ENCODE peak calls at places on chromosomes 5 and 9, in five cellular contexts. One of them, this sample, is unnamed.
A peak's percentile ranks its signal among the peaks of the same experiment; 100 is the strongest.

GRCh38 chr5:35136386-35136785 is 88.6 kb upstream of the AGXT2 start:
- DNase-seq in NCI-H1930: no peak
- DNase-seq in DMS153: no peak
- DNase-seq in neural progenitor cell: no peak
- DNase-seq in GM04504: peak; percentile 97
- DNase-seq in this sample: no peak

GRCh38 chr9:116935149-116935897 is 248.2 kb downstream of the TRIM32 start:
- DNase-seq in NCI-H1930: no peak
- DNase-seq in neural progenitor cell: no peak
- DNase-seq in GM04504: no peak
- DNase-seq in DMS153: no peak
- DNase-seq in this sample: no peak

GRCh38 chr5:61055434-61056006 is 106.7 kb downstream of the SMIM15 start:
- DNase-seq in GM04504: peak; percentile 22
- DNase-seq in NCI-H1930: no peak
- DNase-seq in neural progenitor cell: peak; percentile 52
- DNase-seq in DMS153: no peak
- DNase-seq in this sample: peak; percentile 74

GRCh38 chr9:126125577-126125976 is 201.1 kb upstream of the MVB12B start:
- DNase-seq in NCI-H1930: no peak
- DNase-seq in DMS153: peak; percentile 13
- DNase-seq in GM04504: no peak
- DNase-seq in neural progenitor cell: no peak
- DNase-seq in this sample: no peak

GRCh38 chr5:139494832-139495231 is 12.3 kb upstream of the STING1 start:
- DNase-seq in GM04504: no peak
- DNase-seq in neural progenitor cell: no peak
- DNase-seq in DMS153: no peak
- DNase-seq in NCI-H1930: no peak
- DNase-seq in this sample: no peak

GRCh38 chr5:15604986-15605385 is 105.0 kb downstream of the FBXL7 start:
- DNase-seq in DMS153: no peak
- DNase-seq in GM04504: no peak
- DNase-seq in neural progenitor cell: no peak
- DNase-seq in NCI-H1930: no peak
- DNase-seq in this sample: no peak

GRCh38 chr9:18451409-18451808 is 22.5 kb upstream of the ADAMTSL1 start:
- DNase-seq in DMS153: no peak
- DNase-seq in neural progenitor cell: no peak
- DNase-seq in NCI-H1930: no peak
- DNase-seq in GM04504: no peak
- DNase-seq in this sample: no peak

GRCh38 chr9:6272229-6272597 is 56.0 kb upstream of the TPD52L3 start:
- DNase-seq in GM04504: peak; percentile 28
- DNase-seq in DMS153: no peak
- DNase-seq in NCI-H1930: no peak
- DNase-seq in neural progenitor cell: peak; percentile 10
- DNase-seq in this sample: no peak

GRCh38 chr9:94805585-94805984 is 79.1 kb downstream of the AOPEP start:
- DNase-seq in neural progenitor cell: no peak
- DNase-seq in DMS153: peak; percentile 28
- DNase-seq in NCI-H1930: no peak
- DNase-seq in GM04504: peak; percentile 82
- DNase-seq in this sample: peak; percentile 66

GRCh38 chr9:137493163-137494103 is 34.3 kb upstream of the NSMF start:
- DNase-seq in NCI-H1930: no peak
- DNase-seq in GM04504: no peak
- DNase-seq in neural progenitor cell: no peak
- DNase-seq in DMS153: no peak
- DNase-seq in this sample: no peak

GRCh38 chr5:90909945-90910344 is 351.3 kb downstream of the ADGRV1 start:
- DNase-seq in neural progenitor cell: no peak
- DNase-seq in DMS153: no peak
- DNase-seq in GM04504: no peak
- DNase-seq in NCI-H1930: no peak
- DNase-seq in this sample: no peak

GRCh38 chr5:126098330-126099017 is 324.7 kb upstream of the GRAMD2B start:
- DNase-seq in NCI-H1930: no peak
- DNase-seq in neural progenitor cell: no peak
- DNase-seq in GM04504: peak; percentile 24
- DNase-seq in DMS153: no peak
- DNase-seq in this sample: no peak

GRCh38 chr5:38467353-38468040 is 88.9 kb downstream of the LIFR start:
- DNase-seq in NCI-H1930: no peak
- DNase-seq in neural progenitor cell: peak; percentile 17
- DNase-seq in DMS153: no peak
- DNase-seq in GM04504: no peak
- DNase-seq in this sample: no peak

GRCh38 chr5:176388003-176388340 is 426 bp downstream of the NOP16 start:
- DNase-seq in DMS153: no peak
- DNase-seq in GM04504: no peak
- DNase-seq in NCI-H1930: no peak
- DNase-seq in neural progenitor cell: peak; percentile 31
- DNase-seq in this sample: no peak

GRCh38 chr9:95317893-95318211 is 343 bp upstream of the FANCC start:
- DNase-seq in NCI-H1930: no peak
- DNase-seq in GM04504: no peak
- DNase-seq in DMS153: no peak
- DNase-seq in neural progenitor cell: no peak
- DNase-seq in this sample: no peak

GRCh38 chr5:93621340-93621872 is 38.4 kb downstream of the NR2F1 start:
- DNase-seq in DMS153: peak; percentile 66
- DNase-seq in NCI-H1930: peak; percentile 64
- DNase-seq in neural progenitor cell: peak; percentile 83
- DNase-seq in GM04504: no peak
- DNase-seq in this sample: no peak

GRCh38 chr9:109411818-109412352 is 86.2 kb downstream of the PTPN3 start:
- DNase-seq in DMS153: no peak
- DNase-seq in neural progenitor cell: peak; percentile 65
- DNase-seq in GM04504: no peak
- DNase-seq in NCI-H1930: no peak
- DNase-seq in this sample: peak; percentile 24

GRCh38 chr5:74035521-74035937 is 409.5 kb downstream of the ARHGEF28 start:
- DNase-seq in NCI-H1930: no peak
- DNase-seq in neural progenitor cell: no peak
- DNase-seq in GM04504: peak; percentile 40
- DNase-seq in DMS153: no peak
- DNase-seq in this sample: peak; percentile 61

GRCh38 chr9:137045294-137046093 is 483 bp downstream of the NPDC1 start:
- DNase-seq in DMS153: no peak
- DNase-seq in neural progenitor cell: peak; percentile 76
- DNase-seq in GM04504: no peak
- DNase-seq in NCI-H1930: no peak
- DNase-seq in this sample: no peak

GRCh38 chr5:38831909-38832308 is 13.9 kb upstream of the OSMR start:
- DNase-seq in GM04504: no peak
- DNase-seq in neural progenitor cell: peak; percentile 71
- DNase-seq in DMS153: no peak
- DNase-seq in NCI-H1930: no peak
- DNase-seq in this sample: peak; percentile 3

GRCh38 chr9:20312732-20313131 is 309.6 kb downstream of the MLLT3 start:
- DNase-seq in GM04504: no peak
- DNase-seq in NCI-H1930: no peak
- DNase-seq in DMS153: no peak
- DNase-seq in neural progenitor cell: no peak
- DNase-seq in this sample: no peak

GRCh38 chr5:150428106-150428876 is 15.6 kb upstream of the CD74 start:
- DNase-seq in GM04504: no peak
- DNase-seq in NCI-H1930: no peak
- DNase-seq in neural progenitor cell: no peak
- DNase-seq in DMS153: no peak
- DNase-seq in this sample: no peak

GRCh38 chr9:87527211-87527916 is 29.7 kb downstream of the DAPK1 start:
- DNase-seq in DMS153: peak; percentile 25
- DNase-seq in GM04504: no peak
- DNase-seq in neural progenitor cell: no peak
- DNase-seq in NCI-H1930: no peak
- DNase-seq in this sample: no peak

GRCh38 chr5:84091400-84091799 is 293.3 kb downstream of the EDIL3 start:
- DNase-seq in neural progenitor cell: peak; percentile 65
- DNase-seq in GM04504: no peak
- DNase-seq in DMS153: no peak
- DNase-seq in NCI-H1930: no peak
- DNase-seq in this sample: no peak

GRCh38 chr5:139461698-139462097 is 845 bp downstream of the ECSCR start:
- DNase-seq in GM04504: no peak
- DNase-seq in DMS153: no peak
- DNase-seq in NCI-H1930: no peak
- DNase-seq in neural progenitor cell: no peak
- DNase-seq in this sample: no peak

GRCh38 chr5:68845121-68845520 is 248.7 kb upstream of the SLC30A5 start:
- DNase-seq in NCI-H1930: no peak
- DNase-seq in DMS153: no peak
- DNase-seq in neural progenitor cell: no peak
- DNase-seq in GM04504: no peak
- DNase-seq in this sample: no peak

This sample was measured in AML-193.